ENCODE peak calls at places on chromosomes 12 and 14, in seven cellular contexts. T is H9, Z is EL, E is GM10248, I is A673, B is HCEC 1CT, N is ovary. W is an unnamed sample.

GRCh38 chr14:67526181-67526580 is 6.9 kb upstream of the PLEKHH1 start:
- DNase-seq in N (no peak), E (no peak), T (no peak), B (no peak), Z (no peak), I (no peak), W (no peak)

GRCh38 chr14:23430733-23431105 is 4.7 kb downstream of the MYH7 start:
- DNase-seq in I (peak; percentile 47), T (no peak), E (no peak), Z (peak; percentile 22), B (no peak), N (no peak), W (no peak)

GRCh38 chr12:99707883-99708282 is 60.3 kb downstream of the GARIN6 start:
- DNase-seq in N (no peak), I (no peak), E (no peak), T (no peak), B (no peak), Z (no peak), W (no peak)

GRCh38 chr14:64646103-64646502 is 58.1 kb upstream of the PLEKHG3 start:
- DNase-seq in N (no peak), B (peak; percentile 71), E (no peak), Z (peak; percentile 45), I (peak; percentile 65), T (no peak), W (no peak)

GRCh38 chr12:100484178-100484886 is 10.7 kb downstream of the NR1H4 start:
- DNase-seq in I (no peak), Z (no peak), E (no peak), T (no peak), N (no peak), B (no peak), W (no peak)

GRCh38 chr12:110538869-110539622 is 36.9 kb downstream of the RAD9B start:
- DNase-seq in I (no peak), E (no peak), T (no peak), Z (no peak), N (no peak), B (no peak), W (no peak)

GRCh38 chr12:56206373-56207166 is 15.2 kb downstream of the RNF41 start:
- DNase-seq in Z (peak; percentile 62), N (peak; percentile 54), T (peak; percentile 88), B (peak; percentile 57), I (peak; percentile 56), E (peak; percentile 48), W (no peak)

GRCh38 chr12:13044859-13045384 is 741 bp downstream of the FAM234B start:
- DNase-seq in T (no peak), N (no peak), Z (peak; percentile 6), B (no peak), E (peak; percentile 14), I (no peak), W (no peak)

GRCh38 chr14:90522585-90523191 is 125.9 kb downstream of the CALM1 start:
- DNase-seq in I (peak; percentile 26), E (no peak), T (no peak), Z (no peak), B (no peak), N (peak; percentile 70), W (no peak)

GRCh38 chr12:114013601-114014345 is 47.6 kb upstream of the RBM19 start:
- DNase-seq in I (peak; percentile 37), T (peak; percentile 76), N (no peak), E (no peak), Z (peak; percentile 16), B (no peak), W (no peak)

GRCh38 chr14:69818760-69819191 is 21.7 kb upstream of the SLC10A1 start:
- DNase-seq in I (peak; percentile 80), N (peak; percentile 31), Z (peak; percentile 68), B (peak; percentile 51), E (peak; percentile 74), T (peak; percentile 68), W (peak; percentile 9)

GRCh38 chr12:39451977-39452376 is 9.1 kb upstream of the KIF21A start:
- DNase-seq in I (no peak), N (no peak), Z (no peak), E (no peak), B (no peak), T (no peak), W (no peak)

GRCh38 chr14:47917344-47917954 is 242.0 kb upstream of the MDGA2 start:
- DNase-seq in Z (no peak), I (peak; percentile 58), T (peak; percentile 29), B (no peak), N (no peak), E (no peak), W (no peak)

GRCh38 chr12:120110550-120111501 is 5.7 kb downstream of the RAB35 start:
- DNase-seq in I (no peak), N (no peak), E (peak; percentile 71), B (no peak), T (peak; percentile 72), Z (no peak), W (no peak)

GRCh38 chr14:34713681-34714319 is 593 bp downstream of the CFL2 start:
- DNase-seq in B (peak; percentile 71), T (no peak), E (peak; percentile 26), Z (peak; percentile 80), N (peak; percentile 57), I (peak; percentile 40), W (no peak)

GRCh38 chr12:1914116-1914911 is 4.1 kb downstream of the CACNA2D4 start:
- DNase-seq in N (no peak), B (no peak), T (peak; percentile 23), E (peak; percentile 6), Z (no peak), I (no peak), W (no peak)

GRCh38 chr14:103607822-103608221 is 21.2 kb upstream of the KLC1 start:
- DNase-seq in Z (no peak), B (no peak), E (no peak), I (no peak), N (no peak), T (no peak), W (no peak)

GRCh38 chr14:99529899-99530298 is 48.7 kb downstream of the CCNK start:
- DNase-seq in E (no peak), Z (peak; percentile 71), N (no peak), B (no peak), T (no peak), I (no peak), W (no peak)

GRCh38 chr12:20716037-20716436 is 20.9 kb downstream of the SLCO1C1 start:
- DNase-seq in N (no peak), B (no peak), Z (no peak), E (no peak), T (peak; percentile 65), I (no peak), W (no peak)

GRCh38 chr12:115132145-115132544 is 448.2 kb upstream of the TBX3 start:
- DNase-seq in I (no peak), N (no peak), Z (peak; percentile 76), T (no peak), E (no peak), B (no peak), W (no peak)

GRCh38 chr12:65487679-65488078 is 209.2 kb downstream of the MSRB3 start:
- DNase-seq in Z (no peak), E (no peak), T (no peak), I (no peak), N (no peak), B (no peak), W (no peak)

GRCh38 chr14:95895720-95896119 is 19.1 kb downstream of the TUNAR start:
- DNase-seq in B (no peak), Z (peak; percentile 11), E (peak; percentile 38), N (no peak), T (peak; percentile 82), I (peak; percentile 23), W (no peak)

GRCh38 chr12:101829639-101830390 is 944 bp downstream of the GNPTAB start:
- DNase-seq in T (peak; percentile 37), N (no peak), B (no peak), E (no peak), I (peak; percentile 36), Z (peak; percentile 36), W (no peak)

GRCh38 chr14:22147716-22148115 is 441.3 kb downstream of the DAD1 start:
- DNase-seq in T (no peak), E (no peak), Z (no peak), N (no peak), B (no peak), I (peak; percentile 50), W (no peak)

GRCh38 chr12:57248934-57249742 is 1.8 kb downstream of the STAC3 start:
- DNase-seq in T (peak; percentile 36), E (peak; percentile 53), I (no peak), B (no peak), N (no peak), Z (no peak), W (no peak)

GRCh38 chr12:56398324-56398723 is 35.7 kb upstream of the APOF start:
- DNase-seq in Z (no peak), T (no peak), B (no peak), E (no peak), I (no peak), N (no peak), W (no peak)

GRCh38 chr14:93973607-93974006 is 2.8 kb downstream of the ASB2 start:
- DNase-seq in B (no peak), N (no peak), T (no peak), Z (no peak), I (no peak), E (no peak), W (no peak)

GRCh38 chr12:103114296-103115055 is 157.0 kb downstream of the ASCL1 start:
- DNase-seq in I (no peak), E (peak; percentile 55), N (no peak), B (no peak), Z (no peak), T (no peak), W (no peak)

GRCh38 chr12:1544991-1545700 is 49.2 kb downstream of the FBXL14 start:
- DNase-seq in N (no peak), B (peak; percentile 37), Z (peak; percentile 36), T (no peak), I (peak; percentile 53), E (no peak), W (no peak)

W was measured in AG04449.